ENCODE peak calls at places on chromosomes 4 and X, in six cellular contexts. D, U, E, R, I and T are unnamed samples.
A peak's percentile ranks its signal among the peaks of the same experiment; 100 is the strongest.

GRCh38 chr4:169612869-169613859 is 781 bp upstream of the NEK1 start:
- DNase-seq in D (peak; percentile 69), U (peak; percentile 68), E (peak; percentile 79), R (peak; percentile 53), I (peak; percentile 91), T (peak; percentile 88)

GRCh38 chrX:119895843-119896326 is at the start of gene AKAP14:
- DNase-seq in D (no peak), U (no peak), E (no peak), R (no peak), I (no peak), T (no peak)

GRCh38 chr4:76211769-76212168 is 1.9 kb downstream of the SCARB2 start:
- DNase-seq in D (no peak), U (no peak), E (no peak), R (no peak), I (no peak), T (no peak)

GRCh38 chr4:54662123-54662522 is 4.4 kb downstream of the KIT start:
- DNase-seq in D (no peak), U (no peak), E (no peak), R (no peak), I (no peak), T (no peak)

GRCh38 chr4:55272102-55272501 is 73.9 kb upstream of the SRD5A3 start:
- DNase-seq in D (no peak), U (no peak), E (no peak), R (no peak), I (no peak), T (no peak)

GRCh38 chr4:127400736-127401346 is 231.9 kb upstream of the INTU start:
- DNase-seq in D (peak; percentile 19), U (peak; percentile 73), E (no peak), R (no peak), I (no peak), T (peak; percentile 74)

GRCh38 chr4:140986045-140986444 is 147.2 kb downstream of the RNF150 start:
- DNase-seq in D (no peak), U (no peak), E (no peak), R (no peak), I (no peak), T (no peak)

GRCh38 chr4:159326470-159326869 is 223.6 kb downstream of the RAPGEF2 start:
- DNase-seq in D (no peak), U (no peak), E (no peak), R (no peak), I (no peak), T (no peak)

GRCh38 chrX:10157545-10157944 is 770 bp downstream of the CLCN4 start:
- DNase-seq in D (no peak), U (no peak), E (no peak), R (no peak), I (no peak), T (peak; percentile 22)

GRCh38 chrX:96761566-96761965 is 76.9 kb downstream of the DIAPH2 start:
- DNase-seq in D (no peak), U (no peak), E (no peak), R (no peak), I (no peak), T (no peak)

GRCh38 chr4:64174247-64174882 is 234.9 kb downstream of the TECRL start:
- DNase-seq in D (no peak), U (no peak), E (no peak), R (no peak), I (no peak), T (no peak)

GRCh38 chr4:23884731-23885130 is 5.1 kb downstream of the PPARGC1A start:
- DNase-seq in D (no peak), U (no peak), E (no peak), R (no peak), I (no peak), T (no peak)

GRCh38 chrX:4382273-4382672 is 668.8 kb upstream of the PRKX start:
- DNase-seq in D (no peak), U (no peak), E (no peak), R (no peak), I (no peak), T (no peak)

GRCh38 chr4:26061248-26061986 is 147.4 kb downstream of the SMIM20 start:
- DNase-seq in D (no peak), U (peak; percentile 63), E (no peak), R (no peak), I (peak; percentile 55), T (peak; percentile 37)

GRCh38 chrX:38500886-38501285 is 60.5 kb upstream of the TSPAN7 start:
- DNase-seq in D (no peak), U (no peak), E (no peak), R (no peak), I (no peak), T (no peak)

GRCh38 chr4:26302390-26302897 is 18.4 kb upstream of the RBPJ start:
- DNase-seq in D (no peak), U (no peak), E (no peak), R (no peak), I (no peak), T (no peak)

GRCh38 chrX:154502989-154503388 is 12.6 kb upstream of the SLC10A3 start:
- DNase-seq in D (no peak), U (no peak), E (no peak), R (no peak), I (no peak), T (no peak)

GRCh38 chr4:180913750-180914149 is 1329.5 kb upstream of the TENM3 start:
- DNase-seq in D (no peak), U (peak; percentile 12), E (no peak), R (no peak), I (no peak), T (no peak)

GRCh38 chr4:118968006-118968405 is 79.4 kb downstream of the SYNPO2 start:
- DNase-seq in D (peak; percentile 68), U (no peak), E (no peak), R (peak; percentile 87), I (peak; percentile 68), T (no peak)

GRCh38 chr4:67922697-67923096 is 38.9 kb upstream of the TMPRSS11D start:
- DNase-seq in D (no peak), U (no peak), E (no peak), R (no peak), I (no peak), T (no peak)

GRCh38 chr4:109560687-109561452 is 824 bp downstream of the MCUB start:
- DNase-seq in D (peak; percentile 64), U (no peak), E (no peak), R (no peak), I (peak; percentile 66), T (peak; percentile 66)

GRCh38 chr4:156190606-156191005 is 236.9 kb upstream of the CTSO start:
- DNase-seq in D (no peak), U (no peak), E (no peak), R (no peak), I (no peak), T (no peak)

GRCh38 chr4:152957437-152958185 is 21.5 kb downstream of the FHDC1 start:
- DNase-seq in D (peak; percentile 34), U (no peak), E (no peak), R (no peak), I (peak; percentile 92), T (peak; percentile 80)

GRCh38 chr4:104490096-104490769 is 4.5 kb downstream of the CXXC4 start:
- DNase-seq in D (no peak), U (no peak), E (no peak), R (no peak), I (peak; percentile 63), T (no peak)

DNA sequence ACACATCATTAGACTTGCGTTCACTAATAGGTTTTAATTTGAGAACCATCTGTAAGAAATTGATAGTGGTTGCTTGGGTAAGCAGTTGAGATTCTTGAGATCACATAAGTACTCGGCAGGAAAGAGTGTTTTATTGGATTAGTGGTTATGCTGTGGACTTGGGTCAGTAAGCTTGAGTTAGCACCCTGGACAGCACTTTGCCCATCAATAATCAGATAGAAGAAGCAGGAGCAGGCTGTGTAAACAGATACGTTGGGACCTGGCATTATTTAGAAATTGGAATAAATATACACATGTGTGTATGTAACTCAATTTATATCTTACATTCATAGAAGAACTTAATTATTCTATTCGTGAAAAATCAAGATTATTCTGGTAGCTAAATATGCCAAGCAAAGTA is 357.5 kb upstream of the SMIM31 start:
- DNase-seq in D (no peak), U (no peak), E (no peak), R (no peak), I (no peak), T (no peak)
- TF ChIP-seq POLR2A in D (no peak), U (no peak), E (no peak), R (no peak), I (no peak), T (no peak)

GRCh38 chrX:30889147-30890125 is at the start of gene TAB3:
- DNase-seq in D (peak; percentile 95), U (peak; percentile 93), E (peak; percentile 97), R (peak; percentile 87), I (peak; percentile 98), T (peak; percentile 96)
- TF ChIP-seq POLR2A in D (peak; percentile 72), U (no peak), E (no peak), R (peak; percentile 66), I (no peak), T (peak; percentile 66)

DNA sequence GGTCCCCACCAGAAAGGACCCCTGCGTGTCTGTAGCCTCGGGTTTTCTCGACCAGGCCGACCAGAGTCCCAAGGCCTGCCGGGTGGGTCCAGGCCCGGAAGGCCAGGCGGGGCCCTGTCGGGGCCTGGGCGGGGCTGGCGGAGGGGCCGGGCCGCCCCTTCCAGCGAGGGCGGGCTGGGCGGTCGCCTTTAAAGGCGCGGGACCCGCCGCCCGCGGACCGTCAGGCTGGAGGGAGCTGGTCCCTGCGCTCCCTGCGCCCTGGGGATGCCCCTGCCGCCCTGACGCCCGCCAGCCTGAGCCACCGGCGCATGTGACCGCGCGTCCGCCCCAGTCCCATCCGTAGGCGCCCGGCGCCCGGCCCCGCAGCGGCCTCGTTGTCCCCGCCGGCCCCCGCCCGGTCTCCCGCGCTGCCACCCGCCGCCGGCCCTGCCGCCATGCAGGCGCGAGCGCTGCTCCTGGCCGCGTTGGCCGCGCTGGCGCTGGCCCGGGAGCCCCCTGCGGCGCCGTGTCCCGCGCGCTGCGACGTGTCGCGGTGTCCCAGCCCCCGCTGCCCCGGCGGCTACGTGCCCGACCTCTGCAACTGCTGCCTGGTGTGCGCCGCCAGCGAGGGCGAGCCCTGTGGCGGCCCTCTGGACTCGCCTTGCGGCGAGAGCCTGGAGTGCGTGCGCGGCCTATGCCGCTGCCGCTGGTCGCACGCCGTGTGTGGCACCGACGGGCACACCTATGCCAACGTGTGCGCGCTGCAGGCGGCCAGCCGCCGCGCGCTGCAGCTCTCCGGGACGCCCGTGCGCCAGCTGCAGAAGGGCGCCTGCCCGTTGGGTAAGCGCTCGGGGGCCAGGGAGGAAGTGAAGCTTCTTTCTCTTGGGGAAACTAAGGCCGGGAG is at the start of gene HTRA3:
- DNase-seq in D (peak; percentile 44), U (no peak), E (no peak), R (no peak), I (peak; percentile 54), T (peak; percentile 22)
- TF ChIP-seq POLR2A in D (peak; percentile 72), U (no peak), E (no peak), R (peak; percentile 61), I (no peak), T (no peak)

GRCh38 chr4:175252642-175253041 is 334.5 kb downstream of the ADAM29 start:
- DNase-seq in D (no peak), U (no peak), E (no peak), R (no peak), I (no peak), T (no peak)
- TF ChIP-seq POLR2A in D (no peak), U (no peak), E (no peak), R (no peak), I (no peak), T (no peak)

GRCh38 chr4:165112258-165113156 is at the start of gene TMEM192:
- DNase-seq in D (peak; percentile 94), U (peak; percentile 83), E (peak; percentile 99), R (peak; percentile 90), I (peak; percentile 96), T (peak; percentile 92)
- TF ChIP-seq POLR2A in D (peak; percentile 75), U (no peak), E (no peak), R (peak; percentile 78), I (peak; percentile 64), T (peak; percentile 70)